ENCODE peak calls at places on chromosomes 3 and 15, in four cellular contexts. E, O, L and R are unnamed samples.

GRCh38 chr3:33093847-33094246 is 3.1 kb downstream of the GLB1 start:
- DNase-seq in E (peak), O (no peak), L (peak), R (no peak)

GRCh38 chr15:99429681-99430081 is 136.1 kb upstream of the MEF2A start:
- DNase-seq in E (peak), O (no peak), L (no peak), R (no peak)

GRCh38 chr15:70196314-70197291 is 98.9 kb upstream of the TLE3 start:
- DNase-seq in E (peak), O (peak), L (no peak), R (peak)

GRCh38 chr3:14177580-14178246 is 688 bp downstream of the XPC start:
- DNase-seq in E (no peak), O (peak), L (peak), R (no peak)

GRCh38 chr15:59022188-59022587 is 34.7 kb downstream of the RNF111 start:
- DNase-seq in E (no peak), O (no peak), L (no peak), R (no peak)

GRCh38 chr3:45874677-45875346 is 11.5 kb upstream of the CCR9 start:
- DNase-seq in E (no peak), O (no peak), L (peak), R (no peak)

GRCh38 chr3:32454731-32455608 is 47.7 kb downstream of the CMTM6 start:
- DNase-seq in E (no peak), O (no peak), L (no peak), R (no peak)

GRCh38 chr3:156388469-156389150 is 166.3 kb downstream of the SSR3 start:
- DNase-seq in E (no peak), O (no peak), L (no peak), R (no peak)

GRCh38 chr15:96678386-96678785 is 347.9 kb downstream of the NR2F2 start:
- DNase-seq in E (no peak), O (no peak), L (no peak), R (no peak)

GRCh38 chr15:73617310-73617709 is 15.9 kb downstream of the NPTN start:
- DNase-seq in E (no peak), O (no peak), L (no peak), R (no peak)

GRCh38 chr3:113638910-113639309 is 57.5 kb downstream of the USF3 start:
- DNase-seq in E (no peak), O (no peak), L (no peak), R (no peak)

GRCh38 chr3:131561511-131561910 is 58.7 kb upstream of the MRPL3 start:
- DNase-seq in E (no peak), O (no peak), L (no peak), R (no peak)

GRCh38 chr3:76551739-76552138 is 488.2 kb upstream of the ROBO2 start:
- DNase-seq in E (no peak), O (no peak), L (no peak), R (no peak)

GRCh38 chr15:39115379-39116057 is 465.4 kb upstream of the THBS1 start:
- DNase-seq in E (no peak), O (no peak), L (no peak), R (no peak)

GRCh38 chr3:179321585-179322322 is 1.1 kb upstream of the ZNF639 start:
- DNase-seq in E (peak), O (peak), L (peak), R (peak)

GRCh38 chr3:48881006-48881405 is 17.7 kb downstream of the SLC25A20 start:
- DNase-seq in E (no peak), O (no peak), L (no peak), R (no peak)

GRCh38 chr15:35289029-35289617 is 204.0 kb upstream of the NANOGP8 start:
- DNase-seq in E (no peak), O (peak), L (peak), R (peak)

GRCh38 chr3:178291971-178292370 is 244.3 kb upstream of the KCNMB2 start:
- DNase-seq in E (no peak), O (no peak), L (no peak), R (no peak)

GRCh38 chr3:160869825-160870224 is 113.8 kb downstream of the PPM1L start:
- DNase-seq in E (no peak), O (no peak), L (no peak), R (peak)

GRCh38 chr3:127670229-127670559 is 2.6 kb upstream of the ABTB1 start:
- DNase-seq in E (no peak), O (no peak), L (no peak), R (no peak)

GRCh38 chr3:134294302-134294925 is 43.8 kb upstream of the RYK start:
- DNase-seq in E (no peak), O (no peak), L (no peak), R (no peak)

GRCh38 chr3:182837855-182838454 is 44.7 kb downstream of the ATP11B start:
- DNase-seq in E (no peak), O (peak), L (peak), R (no peak)

GRCh38 chr3:120418866-120419490 is 31.8 kb downstream of the FSTL1 start:
- DNase-seq in E (peak), O (peak), L (peak), R (peak)

GRCh38 chr15:83947156-83947555 is 288.4 kb upstream of the GOLGA6L4 start:
- DNase-seq in E (no peak), O (no peak), L (no peak), R (no peak)

GRCh38 chr3:17330660-17331059 is 411.8 kb downstream of the TBC1D5 start:
- DNase-seq in E (no peak), O (no peak), L (no peak), R (no peak)

GRCh38 chr3:17333893-17334292 is 408.5 kb downstream of the TBC1D5 start:
- DNase-seq in E (no peak), O (no peak), L (peak), R (no peak)

GRCh38 chr3:17333446-17333845 is 409.0 kb downstream of the TBC1D5 start:
- DNase-seq in E (no peak), O (no peak), L (no peak), R (no peak)

DNA sequence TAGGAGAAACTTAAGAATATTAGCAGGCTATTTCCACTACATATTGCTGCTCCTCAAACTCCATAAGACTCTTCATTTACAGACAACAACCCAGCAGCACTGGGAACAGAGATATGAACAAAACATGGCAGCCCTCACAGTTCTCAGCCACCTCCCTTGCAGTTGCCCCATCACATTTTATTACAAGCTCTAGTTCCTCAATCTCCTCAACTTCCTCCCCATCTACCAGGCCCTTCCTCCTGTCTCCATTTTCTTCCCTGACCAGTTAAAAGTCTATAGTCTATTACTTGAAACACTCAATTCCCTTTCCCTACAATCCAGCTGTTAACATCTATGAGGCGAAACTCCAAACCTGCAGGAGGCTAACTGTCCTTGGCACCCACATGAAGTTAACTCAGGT is 412.5 kb downstream of the TBC1D5 start:
- DNase-seq in E (no peak), O (no peak), L (no peak), R (no peak)
- TF ChIP-seq ELF4 in E (no peak), O (no peak), L (no peak), R (no peak)

GRCh38 chr3:60673123-60673522 is 578.1 kb downstream of the FHIT start:
- DNase-seq in E (no peak), O (no peak), L (no peak), R (no peak)
- TF ChIP-seq ELF4 in E (no peak), O (no peak), L (no peak), R (no peak)

DNA sequence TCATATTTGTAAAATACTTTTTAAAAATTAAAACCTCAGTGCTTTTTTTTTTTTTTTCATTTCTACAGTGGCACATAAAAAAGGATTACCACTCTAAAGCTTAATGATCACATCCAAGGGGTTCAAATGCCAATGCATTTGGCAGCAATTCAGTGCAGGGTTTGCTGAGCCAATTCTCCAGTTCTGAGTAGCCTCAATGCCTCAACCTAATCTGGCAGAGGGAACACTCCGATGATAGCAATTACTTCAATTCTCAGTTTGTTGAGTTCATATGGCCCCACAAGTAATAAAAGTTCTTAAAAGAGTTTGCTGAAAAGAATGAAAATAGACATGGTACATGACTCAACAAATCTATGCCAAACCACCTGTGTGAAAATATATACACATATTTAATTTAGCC is 79.3 kb upstream of the RBMS3 start:
- DNase-seq in E (no peak), O (no peak), L (no peak), R (no peak)
- TF ChIP-seq ELF4 in E (no peak), O (no peak), L (no peak), R (no peak)

GRCh38 chr15:60520041-60520824 is 41.3 kb upstream of the ICE2 start:
- DNase-seq in E (no peak), O (no peak), L (no peak), R (no peak)
- TF ChIP-seq ELF4 in E (no peak), O (no peak), L (no peak), R (no peak)

GRCh38 chr3:68088216-68088615 is 433.8 kb upstream of the SUCLG2 start:
- DNase-seq in E (no peak), O (no peak), L (no peak), R (no peak)
- TF ChIP-seq ELF4 in E (no peak), O (no peak), L (no peak), R (no peak)

GRCh38 chr3:20846081-20846480 is 660.1 kb upstream of the SGO1 start:
- DNase-seq in E (no peak), O (no peak), L (no peak), R (no peak)
- TF ChIP-seq ELF4 in E (no peak), O (no peak), L (no peak), R (no peak)

DNA sequence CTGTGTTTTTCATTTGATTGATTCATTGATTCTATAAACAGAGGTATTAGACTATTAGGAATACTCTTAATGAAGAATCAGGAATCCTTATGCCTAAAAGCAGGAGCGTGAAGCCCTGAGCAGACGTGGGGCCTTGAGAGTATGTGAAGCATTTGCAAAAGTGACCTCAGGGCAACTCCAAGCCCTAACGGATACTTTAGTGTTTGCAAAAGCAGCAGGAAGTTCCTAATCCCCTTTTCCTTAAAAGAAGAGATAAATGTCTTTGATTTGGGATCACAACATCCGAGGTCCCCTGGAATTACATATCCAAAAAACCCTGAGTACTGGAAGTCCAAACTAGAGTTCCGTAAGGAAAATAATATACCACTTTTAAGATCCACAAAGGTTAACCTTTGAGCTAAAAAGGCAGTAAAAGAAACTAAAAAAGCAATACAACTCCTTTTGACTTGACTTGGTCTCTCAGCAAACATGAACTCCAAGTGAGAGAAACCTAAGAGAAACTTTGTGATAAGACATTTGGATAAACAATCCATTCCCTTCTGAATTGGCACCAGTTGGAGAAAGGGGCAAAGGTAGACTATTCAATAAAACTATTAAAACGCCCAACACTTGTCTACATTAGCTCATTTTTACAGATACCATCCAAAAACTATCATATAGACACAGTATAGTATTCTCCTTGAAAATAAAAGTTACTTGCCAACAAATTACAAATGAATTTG is 27.4 kb downstream of the PRTG start:
- DNase-seq in E (peak), O (no peak), L (no peak), R (no peak)
- TF ChIP-seq ELF4 in E (no peak), O (no peak), L (no peak), R (no peak)

DNA sequence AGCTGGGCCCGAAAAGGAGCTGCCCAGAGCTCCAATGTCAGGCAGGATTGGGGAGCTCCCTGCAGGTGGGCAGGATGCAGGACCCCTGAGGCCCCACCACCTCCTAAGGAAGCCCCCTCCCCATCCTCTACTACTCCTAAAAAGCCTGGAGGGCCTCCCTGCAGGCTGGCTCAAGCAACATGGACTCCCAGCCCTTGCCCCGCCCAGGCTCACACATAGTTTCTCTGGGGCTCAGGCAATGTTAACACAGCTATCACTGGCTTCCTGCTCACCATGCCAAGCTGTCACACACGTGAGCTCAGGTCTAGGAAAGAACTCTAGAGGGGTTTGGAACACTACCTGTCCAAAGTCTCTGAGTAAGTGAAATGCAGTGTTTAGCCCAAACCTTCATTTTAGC is 65.4 kb upstream of the ZNF148 start:
- DNase-seq in E (no peak), O (peak), L (peak), R (no peak)
- TF ChIP-seq ELF4 in E (no peak), O (no peak), L (no peak), R (no peak)